ENCODE peak calls at places on chromosomes 5 and 9, in ten cellular contexts. A, Y, L, U, E, D, S, C, K and X are unnamed samples.

GRCh38 chr5:43638556-43638955 is 35.6 kb downstream of the NNT start:
- DNase-seq in A (no peak), Y (no peak), L (no peak), U (no peak), E (no peak), D (no peak), S (no peak), C (no peak), K (no peak), X (no peak)

GRCh38 chr9:92328225-92328624 is 2.5 kb downstream of the CENPP start:
- DNase-seq in A (no peak), Y (no peak), L (no peak), U (no peak), E (no peak), D (no peak), S (no peak), C (no peak), K (peak; percentile 17), X (no peak)

GRCh38 chr9:72139233-72139632 is 10.0 kb upstream of the GDA start:
- DNase-seq in A (no peak), Y (no peak), L (no peak), U (no peak), E (no peak), D (no peak), S (no peak), C (no peak), K (no peak), X (no peak)

GRCh38 chr5:151200913-151201445 is 22.9 kb downstream of the CCDC69 start:
- DNase-seq in A (no peak), Y (no peak), L (no peak), U (no peak), E (no peak), D (no peak), S (no peak), C (no peak), K (no peak), X (no peak)

GRCh38 chr5:149471406-149472183 is 79.6 kb downstream of the CSNK1A1 start:
- DNase-seq in A (no peak), Y (no peak), L (no peak), U (no peak), E (no peak), D (no peak), S (no peak), C (no peak), K (peak; percentile 58), X (no peak)

GRCh38 chr9:110251212-110251611 is 5.1 kb downstream of the TXN start:
- DNase-seq in A (no peak), Y (no peak), L (no peak), U (no peak), E (no peak), D (no peak), S (no peak), C (no peak), K (no peak), X (no peak)

GRCh38 chr9:26811106-26811505 is 81.5 kb downstream of the CAAP1 start:
- DNase-seq in A (no peak), Y (no peak), L (no peak), U (no peak), E (no peak), D (no peak), S (no peak), C (no peak), K (no peak), X (no peak)

GRCh38 chr5:140239939-140240700 is 62.8 kb downstream of the PFDN1 start:
- DNase-seq in A (peak; percentile 66), Y (no peak), L (peak; percentile 40), U (peak; percentile 25), E (no peak), D (peak; percentile 67), S (peak; percentile 57), C (peak; percentile 89), K (peak; percentile 82), X (no peak)

GRCh38 chr5:53360811-53361210 is 119.6 kb upstream of the FST start:
- DNase-seq in A (no peak), Y (no peak), L (no peak), U (no peak), E (no peak), D (no peak), S (no peak), C (no peak), K (no peak), X (no peak)

GRCh38 chr9:114829686-114830085 is 23.8 kb upstream of the TNFSF15 start:
- DNase-seq in A (no peak), Y (no peak), L (no peak), U (no peak), E (no peak), D (no peak), S (no peak), C (no peak), K (no peak), X (no peak)

GRCh38 chr9:129483467-129484324 is 137.2 kb downstream of the C9orf50 start:
- DNase-seq in A (peak; percentile 94), Y (no peak), L (no peak), U (peak; percentile 53), E (peak; percentile 96), D (peak; percentile 89), S (peak; percentile 31), C (peak; percentile 76), K (peak; percentile 79), X (peak; percentile 7)

GRCh38 chr5:168193518-168194240 is 97.8 kb upstream of the WWC1 start:
- DNase-seq in A (no peak), Y (no peak), L (no peak), U (no peak), E (no peak), D (no peak), S (no peak), C (no peak), K (no peak), X (no peak)

GRCh38 chr5:111494350-111494999 is 17.9 kb downstream of the STARD4 start:
- DNase-seq in A (no peak), Y (no peak), L (no peak), U (no peak), E (no peak), D (no peak), S (no peak), C (no peak), K (no peak), X (no peak)

GRCh38 chr9:72597606-72598005 is 76.2 kb downstream of the TMC1 start:
- DNase-seq in A (no peak), Y (no peak), L (no peak), U (no peak), E (no peak), D (no peak), S (no peak), C (no peak), K (no peak), X (no peak)

GRCh38 chr9:121887553-121888437 is 205.3 kb downstream of the TTLL11 start:
- DNase-seq in A (no peak), Y (no peak), L (no peak), U (no peak), E (no peak), D (no peak), S (no peak), C (no peak), K (no peak), X (no peak)

GRCh38 chr5:160001457-160001856 is 7.5 kb upstream of the TTC1 start:
- DNase-seq in A (no peak), Y (no peak), L (no peak), U (no peak), E (no peak), D (no peak), S (no peak), C (no peak), K (no peak), X (peak; percentile 45)

GRCh38 chr9:83013261-83013610 is 49.7 kb downstream of the RASEF start:
- DNase-seq in A (no peak), Y (no peak), L (no peak), U (no peak), E (no peak), D (no peak), S (no peak), C (no peak), K (peak; percentile 23), X (no peak)

GRCh38 chr5:103232393-103232999 is 26.1 kb upstream of the MACIR start:
- DNase-seq in A (no peak), Y (no peak), L (no peak), U (no peak), E (no peak), D (no peak), S (no peak), C (peak; percentile 69), K (peak; percentile 18), X (peak; percentile 5)

GRCh38 chr9:90547896-90548295 is 94.7 kb downstream of the DIRAS2 start:
- DNase-seq in A (no peak), Y (no peak), L (no peak), U (no peak), E (no peak), D (no peak), S (no peak), C (no peak), K (no peak), X (no peak)

GRCh38 chr5:128408622-128409021 is 129.4 kb downstream of the FBN2 start:
- DNase-seq in A (no peak), Y (no peak), L (no peak), U (no peak), E (no peak), D (no peak), S (no peak), C (no peak), K (no peak), X (no peak)